ENCODE peak calls at places on chromosomes 2 and 18, in ten cellular contexts. D is Peyer's patch, E is choroid plexus epithelial cell, W is brain microvascular endothelial cell, Z is body of pancreas, G is cardiac fibroblast, Q is foreskin fibroblast, T is stomach, Y is heart left ventricle, U is cardiac muscle cell. J is an unnamed sample.

GRCh38 chr18:78129260-78129659 is 850.4 kb upstream of the SALL3 start:
- DNase-seq in D (no peak), E (no peak), W (no peak), Z (no peak), G (no peak), Q (no peak), T (no peak), Y (no peak), U (no peak), J (no peak)

GRCh38 chr2:15792331-15792730 is 148.0 kb upstream of the MYCN start:
- DNase-seq in D (no peak), E (no peak), W (no peak), Z (no peak), G (no peak), Q (no peak), T (no peak), Y (no peak), U (no peak), J (no peak)

GRCh38 chr2:209191139-209191538 is 232.7 kb upstream of the MAP2 start:
- DNase-seq in D (no peak), E (no peak), W (no peak), Z (no peak), G (no peak), Q (no peak), T (no peak), Y (no peak), U (no peak), J (no peak)

GRCh38 chr2:69092857-69093256 is 79.9 kb downstream of the ANTXR1 start:
- DNase-seq in D (no peak), E (no peak), W (no peak), Z (no peak), G (no peak), Q (peak), T (no peak), Y (no peak), U (no peak), J (no peak)

GRCh38 chr2:134906726-134907125 is 11.9 kb upstream of the CCNT2 start:
- DNase-seq in D (no peak), E (no peak), W (no peak), Z (no peak), G (no peak), Q (no peak), T (no peak), Y (no peak), U (no peak), J (no peak)

GRCh38 chr2:68390114-68390513 is 25.0 kb downstream of the PLEK start:
- DNase-seq in D (no peak), E (no peak), W (no peak), Z (no peak), G (no peak), Q (no peak), T (no peak), Y (no peak), U (no peak), J (no peak)

GRCh38 chr18:31647354-31647753 is 37.0 kb downstream of the B4GALT6 start:
- DNase-seq in D (peak), E (no peak), W (no peak), Z (no peak), G (no peak), Q (no peak), T (no peak), Y (no peak), U (no peak), J (no peak)

GRCh38 chr2:215836881-215837280 is 176.5 kb downstream of the MREG start:
- DNase-seq in D (no peak), E (no peak), W (no peak), Z (no peak), G (no peak), Q (no peak), T (no peak), Y (no peak), U (no peak), J (no peak)

GRCh38 chr2:233125455-233126065 is 65.4 kb downstream of the INPP5D start:
- DNase-seq in D (no peak), E (no peak), W (no peak), Z (no peak), G (no peak), Q (no peak), T (no peak), Y (no peak), U (no peak), J (no peak)

GRCh38 chr2:810397-810796 is 133.2 kb upstream of the TMEM18 start:
- DNase-seq in D (no peak), E (no peak), W (no peak), Z (no peak), G (no peak), Q (no peak), T (no peak), Y (no peak), U (no peak), J (no peak)

GRCh38 chr2:42547446-42548295 is 20.8 kb upstream of the MTA3 start:
- DNase-seq in D (no peak), E (no peak), W (no peak), Z (no peak), G (no peak), Q (no peak), T (no peak), Y (no peak), U (no peak), J (no peak)

GRCh38 chr2:46569061-46569560 is 89.7 kb downstream of the TMEM247 start:
- DNase-seq in D (no peak), E (no peak), W (no peak), Z (no peak), G (peak), Q (no peak), T (no peak), Y (no peak), U (peak), J (no peak)

GRCh38 chr2:127051116-127051779 is 55.7 kb downstream of the BIN1 start:
- DNase-seq in D (no peak), E (no peak), W (no peak), Z (no peak), G (no peak), Q (no peak), T (no peak), Y (peak), U (no peak), J (no peak)

GRCh38 chr2:47309952-47310800 is 92.8 kb upstream of the MSH2 start:
- DNase-seq in D (peak), E (peak), W (no peak), Z (no peak), G (peak), Q (no peak), T (peak), Y (no peak), U (peak), J (no peak)

GRCh38 chr2:38991899-38992298 is 102.2 kb downstream of the ARHGEF33 start:
- DNase-seq in D (no peak), E (no peak), W (no peak), Z (no peak), G (no peak), Q (no peak), T (no peak), Y (no peak), U (no peak), J (no peak)

GRCh38 chr2:124919296-124919695 is 894.2 kb downstream of the CNTNAP5 start:
- DNase-seq in D (no peak), E (no peak), W (no peak), Z (no peak), G (no peak), Q (no peak), T (no peak), Y (no peak), U (no peak), J (no peak)

GRCh38 chr2:25159947-25160346 is 8.4 kb downstream of the POMC start:
- DNase-seq in D (no peak), E (no peak), W (no peak), Z (no peak), G (peak), Q (no peak), T (no peak), Y (no peak), U (peak), J (no peak)

GRCh38 chr2:96251721-96252292 is 14.0 kb downstream of the TMEM127 start:
- DNase-seq in D (peak), E (peak), W (peak), Z (peak), G (peak), Q (peak), T (peak), Y (no peak), U (peak), J (no peak)

GRCh38 chr2:69789762-69790600 is 39.5 kb upstream of the GMCL1 start:
- DNase-seq in D (no peak), E (peak), W (peak), Z (no peak), G (peak), Q (no peak), T (no peak), Y (no peak), U (peak), J (no peak)

GRCh38 chr2:231592636-231593145 is at the start of gene TEX44:
- DNase-seq in D (no peak), E (no peak), W (no peak), Z (no peak), G (no peak), Q (no peak), T (no peak), Y (peak), U (no peak), J (no peak)

GRCh38 chr2:207926133-207927076 is 98.9 kb downstream of the PLEKHM3 start:
- DNase-seq in D (peak), E (peak), W (peak), Z (peak), G (peak), Q (peak), T (no peak), Y (no peak), U (peak), J (no peak)

GRCh38 chr2:140711867-140712266 is 1418.9 kb downstream of the LRP1B start:
- DNase-seq in D (no peak), E (no peak), W (no peak), Z (no peak), G (no peak), Q (no peak), T (no peak), Y (no peak), U (no peak), J (no peak)

GRCh38 chr2:232260075-232260474 is 118.5 kb upstream of the ALPP start:
- DNase-seq in D (no peak), E (peak), W (peak), Z (no peak), G (peak), Q (peak), T (no peak), Y (no peak), U (peak), J (no peak)

GRCh38 chr18:37334494-37335125 is 231.0 kb downstream of the CELF4 start:
- DNase-seq in D (no peak), E (peak), W (peak), Z (no peak), G (peak), Q (peak), T (no peak), Y (no peak), U (peak), J (no peak)

GRCh38 chr2:28394997-28395333 is 2.3 kb downstream of the FOSL2 start:
- DNase-seq in D (no peak), E (peak), W (no peak), Z (no peak), G (no peak), Q (no peak), T (no peak), Y (no peak), U (no peak), J (no peak)

GRCh38 chr2:28398101-28398834 is 5.6 kb downstream of the FOSL2 start:
- DNase-seq in D (no peak), E (peak), W (peak), Z (no peak), G (peak), Q (peak), T (peak), Y (no peak), U (peak), J (no peak)

GRCh38 chr2:28399289-28399688 is 6.6 kb downstream of the FOSL2 start:
- DNase-seq in D (no peak), E (no peak), W (no peak), Z (no peak), G (no peak), Q (no peak), T (no peak), Y (no peak), U (no peak), J (no peak)

GRCh38 chr2:28395334-28396061 is 2.8 kb downstream of the FOSL2 start:
- DNase-seq in D (peak), E (peak), W (no peak), Z (peak), G (peak), Q (peak), T (no peak), Y (no peak), U (peak), J (no peak)

DNA sequence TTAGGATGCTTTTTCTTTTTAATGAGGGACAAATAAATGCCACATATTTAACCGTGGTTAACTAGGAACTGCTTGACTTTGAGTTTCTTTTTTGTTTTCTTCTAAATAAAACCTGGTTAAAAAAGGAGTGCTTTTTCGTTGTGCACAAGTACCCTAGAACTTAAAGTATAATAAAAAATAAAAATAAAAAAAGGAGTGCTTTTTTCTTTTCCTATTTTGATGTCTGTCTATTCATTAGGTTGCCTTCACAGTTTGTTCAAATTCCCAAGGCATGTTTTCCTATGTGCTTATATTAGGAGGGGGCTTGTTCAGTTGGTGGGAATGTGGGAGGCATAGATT is 4.4 kb downstream of the FOSL2 start:
- DNase-seq in D (no peak), E (no peak), W (no peak), Z (no peak), G (no peak), Q (no peak), T (no peak), Y (no peak), U (no peak), J (no peak)
- H3K4me3 ChIP-seq in D (no peak), E (peak), W (peak), Z (no peak), G (peak), Q (peak), T (peak), Y (peak), U (no peak), J (no peak)

DNA sequence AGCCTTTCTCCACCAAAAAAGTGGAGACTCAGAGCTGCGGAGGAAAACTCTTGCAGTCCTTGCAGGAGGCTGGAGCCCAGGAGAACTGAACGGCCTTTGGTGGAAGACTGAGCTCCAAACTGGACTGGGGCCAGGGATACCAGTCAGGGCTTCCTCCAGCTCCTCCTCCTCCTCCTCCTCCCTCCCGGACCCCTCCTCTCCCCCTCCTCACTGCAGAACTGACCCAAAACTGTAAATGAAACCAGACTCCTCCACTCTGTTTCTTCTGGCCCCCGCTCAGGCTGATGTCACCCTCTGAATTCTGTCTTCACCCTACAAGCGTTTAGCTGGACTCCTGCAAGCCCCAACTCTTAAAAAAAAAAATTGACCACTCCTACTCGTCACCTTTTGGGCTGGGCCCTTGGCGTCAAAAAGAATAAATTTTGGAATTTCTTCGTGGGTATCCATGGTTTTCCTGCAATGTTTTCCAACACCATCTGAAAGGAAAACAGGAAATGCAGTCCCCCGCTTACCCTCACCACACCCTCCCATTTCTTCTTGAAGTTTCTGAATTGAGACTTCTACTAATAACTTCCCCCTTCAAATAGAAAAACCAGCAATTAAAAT is at the start of gene COL6A3:
- DNase-seq in D (peak), E (peak), W (peak), Z (peak), G (peak), Q (peak), T (no peak), Y (peak), U (peak), J (no peak)
- H3K4me3 ChIP-seq in D (peak), E (peak), W (peak), Z (no peak), G (peak), Q (peak), T (peak), Y (peak), U (no peak), J (no peak)

GRCh38 chr2:211331736-211332135 is 775.3 kb downstream of the CPS1 start:
- DNase-seq in D (no peak), E (no peak), W (no peak), Z (no peak), G (no peak), Q (no peak), T (no peak), Y (no peak), U (no peak), J (no peak)
- H3K4me3 ChIP-seq in D (no peak), E (no peak), W (no peak), Z (no peak), G (no peak), Q (no peak), T (no peak), Y (no peak), U (no peak), J (no peak)

DNA sequence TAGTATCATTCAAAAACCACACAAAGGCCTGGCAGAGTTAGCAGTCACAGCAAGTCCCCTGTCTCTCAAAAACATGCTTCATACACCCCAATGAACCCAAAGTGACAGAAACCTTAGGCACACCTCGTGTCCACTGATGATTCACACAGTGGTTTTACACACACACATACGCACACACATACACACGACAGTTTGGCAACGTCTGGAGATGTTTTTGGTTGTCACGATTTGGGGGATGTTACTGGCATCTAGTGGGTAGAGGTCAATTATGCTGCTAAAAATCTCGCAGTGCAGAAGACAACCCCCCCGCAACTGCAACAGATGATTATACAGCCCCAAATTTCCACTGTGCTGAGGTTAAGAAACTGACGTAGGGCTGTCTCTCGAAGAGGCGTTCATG is 72.9 kb upstream of the PARD3B start:
- DNase-seq in D (no peak), E (no peak), W (no peak), Z (no peak), G (no peak), Q (no peak), T (no peak), Y (no peak), U (no peak), J (no peak)
- H3K4me3 ChIP-seq in D (no peak), E (no peak), W (no peak), Z (no peak), G (no peak), Q (no peak), T (no peak), Y (no peak), U (no peak), J (no peak)

GRCh38 chr18:2641638-2642037 is 13.9 kb upstream of the SMCHD1 start:
- DNase-seq in D (no peak), E (peak), W (no peak), Z (no peak), G (peak), Q (no peak), T (no peak), Y (no peak), U (peak), J (peak)
- H3K4me3 ChIP-seq in D (no peak), E (no peak), W (no peak), Z (no peak), G (no peak), Q (peak), T (no peak), Y (peak), U (no peak), J (no peak)

GRCh38 chr2:197514754-197515153 is 1.1 kb upstream of the MOB4 start:
- DNase-seq in D (no peak), E (no peak), W (no peak), Z (no peak), G (no peak), Q (no peak), T (no peak), Y (no peak), U (no peak), J (no peak)
- H3K4me3 ChIP-seq in D (peak), E (no peak), W (no peak), Z (no peak), G (no peak), Q (peak), T (peak), Y (peak), U (peak), J (peak)

J was measured in Jurkat, Clone E6-1.